ENCODE peak calls at places on chromosomes 7 and 10, in four cellular contexts. One of them, this sample, is unnamed.

GRCh38 chr7:93765475-93765874 is 125.1 kb downstream of the TFPI2 start:
- DNase-seq in transverse colon: no peak
- DNase-seq in GM12878: no peak
- DNase-seq in Panc1: no peak
- DNase-seq in this sample: no peak

GRCh38 chr10:62560207-62560819 is 186.1 kb downstream of the ZNF365 start:
- DNase-seq in GM12878: no peak
- DNase-seq in Panc1: no peak
- DNase-seq in transverse colon: peak; percentile 16
- DNase-seq in this sample: no peak

GRCh38 chr7:33195264-33195663 is 65.9 kb downstream of the BBS9 start:
- DNase-seq in GM12878: no peak
- DNase-seq in transverse colon: no peak
- DNase-seq in Panc1: no peak
- DNase-seq in this sample: no peak

GRCh38 chr7:14894826-14895225 is 7.7 kb downstream of the DGKB start:
- DNase-seq in Panc1: no peak
- DNase-seq in transverse colon: no peak
- DNase-seq in GM12878: no peak
- DNase-seq in this sample: no peak

GRCh38 chr7:77904252-77904651 is 105.7 kb downstream of the PHTF2 start:
- DNase-seq in GM12878: no peak
- DNase-seq in Panc1: no peak
- DNase-seq in transverse colon: no peak
- DNase-seq in this sample: no peak

GRCh38 chr7:36658603-36659516 is 65.4 kb downstream of the AOAH start:
- DNase-seq in Panc1: peak; percentile 98
- DNase-seq in transverse colon: no peak
- DNase-seq in GM12878: no peak
- DNase-seq in this sample: no peak

GRCh38 chr10:131288648-131289047 is 22.9 kb downstream of the TCERG1L start:
- DNase-seq in transverse colon: no peak
- DNase-seq in Panc1: no peak
- DNase-seq in GM12878: no peak
- DNase-seq in this sample: no peak

GRCh38 chr10:114822771-114823463 is 1.3 kb downstream of the FHIP2A start:
- DNase-seq in Panc1: no peak
- DNase-seq in GM12878: no peak
- DNase-seq in transverse colon: no peak
- DNase-seq in this sample: peak; percentile 24

GRCh38 chr7:101602484-101603241 is 26.4 kb downstream of the MYL10 start:
- DNase-seq in Panc1: peak; percentile 52
- DNase-seq in GM12878: peak; percentile 0
- DNase-seq in transverse colon: peak; percentile 83
- DNase-seq in this sample: no peak

GRCh38 chr7:36346260-36346831 is 43.3 kb upstream of the ANLN start:
- DNase-seq in GM12878: no peak
- DNase-seq in Panc1: no peak
- DNase-seq in transverse colon: no peak
- DNase-seq in this sample: no peak

GRCh38 chr10:78045237-78045636 is 11.6 kb downstream of the RPS24 start:
- DNase-seq in Panc1: no peak
- DNase-seq in GM12878: peak; percentile 65
- DNase-seq in transverse colon: no peak
- DNase-seq in this sample: no peak

GRCh38 chr7:28580626-28581025 is 168.3 kb downstream of the CREB5 start:
- DNase-seq in transverse colon: no peak
- DNase-seq in GM12878: no peak
- DNase-seq in Panc1: no peak
- DNase-seq in this sample: no peak

GRCh38 chr10:114286971-114287370 is 47.9 kb downstream of the VWA2 start:
- DNase-seq in transverse colon: no peak
- DNase-seq in Panc1: no peak
- DNase-seq in GM12878: no peak
- DNase-seq in this sample: no peak

GRCh38 chr10:101224910-101225823 is 4.1 kb downstream of the LBX1 start:
- DNase-seq in Panc1: no peak
- DNase-seq in transverse colon: no peak
- DNase-seq in GM12878: no peak
- DNase-seq in this sample: no peak

GRCh38 chr7:37234928-37235327 is 213.7 kb downstream of the ELMO1 start:
- DNase-seq in GM12878: no peak
- DNase-seq in transverse colon: no peak
- DNase-seq in Panc1: no peak
- DNase-seq in this sample: no peak

GRCh38 chr10:100350914-100351485 is 4.0 kb downstream of the SCD start:
- DNase-seq in transverse colon: no peak
- DNase-seq in GM12878: no peak
- DNase-seq in Panc1: no peak
- DNase-seq in this sample: no peak

GRCh38 chr7:117640465-117640864 is 160.6 kb downstream of the CFTR start:
- DNase-seq in Panc1: no peak
- DNase-seq in GM12878: no peak
- DNase-seq in transverse colon: no peak
- DNase-seq in this sample: no peak

GRCh38 chr10:60377955-60378354 is 11.7 kb downstream of the ANK3 start:
- DNase-seq in Panc1: no peak
- DNase-seq in GM12878: no peak
- DNase-seq in transverse colon: no peak
- DNase-seq in this sample: no peak

GRCh38 chr10:73838827-73839226 is 27.4 kb upstream of the NDST2 start:
- DNase-seq in GM12878: no peak
- DNase-seq in Panc1: no peak
- DNase-seq in transverse colon: no peak
- DNase-seq in this sample: no peak

GRCh38 chr7:22576941-22577927 is 77.2 kb upstream of the STEAP1B start:
- DNase-seq in Panc1: no peak
- DNase-seq in GM12878: no peak
- DNase-seq in transverse colon: no peak
- DNase-seq in this sample: no peak

GRCh38 chr7:22728416-22729029 is 1.5 kb downstream of the IL6 start:
- DNase-seq in Panc1: no peak
- DNase-seq in GM12878: no peak
- DNase-seq in transverse colon: no peak
- DNase-seq in this sample: no peak

GRCh38 chr10:31204090-31204489 is 114.9 kb upstream of the ZEB1 start:
- DNase-seq in GM12878: no peak
- DNase-seq in Panc1: no peak
- DNase-seq in transverse colon: no peak
- DNase-seq in this sample: no peak

GRCh38 chr10:22997102-22997501 is 69.2 kb downstream of the ARMC3 start:
- DNase-seq in GM12878: no peak
- DNase-seq in Panc1: no peak
- DNase-seq in transverse colon: no peak
- DNase-seq in this sample: no peak

GRCh38 chr10:132835848-132836233 is 49.9 kb upstream of the NKX6-2 start:
- DNase-seq in Panc1: no peak
- DNase-seq in transverse colon: no peak
- DNase-seq in GM12878: no peak
- DNase-seq in this sample: no peak

GRCh38 chr7:107934991-107935770 is 44.2 kb downstream of the DLD start:
- DNase-seq in Panc1: no peak
- DNase-seq in GM12878: no peak
- DNase-seq in transverse colon: no peak
- DNase-seq in this sample: no peak

GRCh38 chr10:69428138-69428537 is 11.4 kb upstream of the TACR2 start:
- DNase-seq in transverse colon: no peak
- DNase-seq in Panc1: no peak
- DNase-seq in GM12878: no peak
- DNase-seq in this sample: no peak

GRCh38 chr10:89646833-89647570 is 2.0 kb upstream of the PANK1 start:
- DNase-seq in Panc1: no peak
- DNase-seq in transverse colon: no peak
- DNase-seq in GM12878: no peak
- DNase-seq in this sample: no peak

GRCh38 chr10:36888925-36889573 is 236.3 kb upstream of the ANKRD30A start:
- DNase-seq in transverse colon: peak; percentile 13
- DNase-seq in Panc1: peak; percentile 13
- DNase-seq in GM12878: no peak
- DNase-seq in this sample: no peak

GRCh38 chr7:27167916-27168264 is 2.6 kb upstream of the HOXA9 start:
- DNase-seq in transverse colon: no peak
- DNase-seq in GM12878: no peak
- DNase-seq in Panc1: no peak
- DNase-seq in this sample: no peak

GRCh38 chr7:91280180-91280579 is 15.9 kb downstream of the FZD1 start:
- DNase-seq in Panc1: no peak
- DNase-seq in transverse colon: no peak
- DNase-seq in GM12878: no peak
- DNase-seq in this sample: no peak

GRCh38 chr10:43647576-43647975 is 1.1 kb downstream of the ZNF32 start:
- DNase-seq in GM12878: no peak
- DNase-seq in transverse colon: no peak
- DNase-seq in Panc1: no peak
- DNase-seq in this sample: no peak

GRCh38 chr10:43648083-43648391 is 644 bp downstream of the ZNF32 start:
- DNase-seq in transverse colon: no peak
- DNase-seq in Panc1: no peak
- DNase-seq in GM12878: no peak
- DNase-seq in this sample: no peak

GRCh38 chr10:43644252-43644651 is 4.4 kb downstream of the ZNF32 start:
- DNase-seq in GM12878: no peak
- DNase-seq in transverse colon: no peak
- DNase-seq in Panc1: no peak
- DNase-seq in this sample: no peak

GRCh38 chr10:43648392-43649148 is at the start of gene ZNF32:
- DNase-seq in GM12878: no peak
- DNase-seq in transverse colon: peak; percentile 84
- DNase-seq in Panc1: peak; percentile 20
- DNase-seq in this sample: no peak

GRCh38 chr10:43645866-43646265 is 2.8 kb downstream of the ZNF32 start:
- DNase-seq in transverse colon: no peak
- DNase-seq in Panc1: no peak
- DNase-seq in GM12878: no peak
- DNase-seq in this sample: no peak
- H3K4me3 ChIP-seq in transverse colon: no peak overlapping the region
- H3K4me3 ChIP-seq in Panc1: no peak overlapping the region
- H3K4me3 ChIP-seq in GM12878: no peak overlapping the region
- H3K4me3 ChIP-seq in this sample: no peak overlapping the region

DNA sequence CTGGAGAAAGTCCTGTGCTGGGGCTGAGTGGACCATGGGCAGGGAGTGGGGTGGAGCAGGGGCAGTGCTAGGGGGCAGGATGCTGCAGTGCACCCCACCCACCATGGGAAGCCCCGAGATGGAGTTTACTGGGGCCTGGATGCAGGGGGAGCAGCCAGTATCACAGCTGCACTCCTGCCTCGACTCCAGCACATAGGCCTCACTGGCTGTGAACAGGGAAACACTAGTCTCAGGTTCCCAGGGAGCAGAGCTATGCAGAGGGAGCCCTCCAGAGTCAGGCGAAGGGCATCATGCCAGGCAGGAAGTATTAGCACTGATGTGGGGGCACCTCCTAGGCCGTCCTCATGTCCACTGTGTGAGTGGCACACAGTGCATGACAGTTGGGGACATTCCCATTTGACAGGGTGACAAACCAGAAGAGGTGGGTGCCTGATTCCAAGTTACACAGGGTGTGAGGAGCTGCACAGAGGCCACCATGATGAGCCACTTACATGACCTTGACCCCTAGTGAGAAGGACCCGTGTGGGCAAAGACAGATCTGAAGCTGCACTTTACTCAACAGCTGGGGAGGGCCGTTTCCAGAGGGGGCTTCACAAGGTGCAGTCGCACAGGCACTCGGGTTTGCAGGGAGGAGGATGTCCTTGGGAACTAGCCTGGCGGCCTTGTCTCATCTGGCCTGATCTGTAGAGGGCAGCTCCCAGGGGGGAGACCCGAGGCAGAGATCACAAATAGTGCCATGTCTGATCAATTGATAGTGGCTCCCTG is 69.9 kb upstream of the LRRC4 start:
- DNase-seq in GM12878: no peak
- DNase-seq in Panc1: no peak
- DNase-seq in transverse colon: no peak
- DNase-seq in this sample: no peak
- TF ChIP-seq POLR2AphosphoS5 in GM12878: peak; percentile 35
- TF ChIP-seq POLR2AphosphoS5 in Panc1: no peak
- TF ChIP-seq POLR2AphosphoS5 in transverse colon: no peak
- TF ChIP-seq POLR2AphosphoS5 in this sample: no peak

GRCh38 chr10:72320676-72321247 is 34.0 kb downstream of the DNAJB12 start:
- DNase-seq in Panc1: peak; percentile 96
- DNase-seq in transverse colon: peak; percentile 75
- DNase-seq in GM12878: peak; percentile 95
- DNase-seq in this sample: peak; percentile 76
- H3K4me3 ChIP-seq in Panc1: no peak overlapping the region
- H3K4me3 ChIP-seq in transverse colon: no peak overlapping the region
- H3K4me3 ChIP-seq in GM12878: peak overlapping the region; percentile 43
- H3K4me3 ChIP-seq in this sample: peak overlapping the region; percentile 38

GRCh38 chr10:95741807-95742528 is 14.0 kb upstream of the ENTPD1 start:
- DNase-seq in Panc1: no peak
- DNase-seq in transverse colon: peak; percentile 19
- DNase-seq in GM12878: peak; percentile 60
- DNase-seq in this sample: peak; percentile 22
- TF ChIP-seq POLR2AphosphoS5 in Panc1: no peak
- TF ChIP-seq POLR2AphosphoS5 in transverse colon: no peak
- TF ChIP-seq POLR2AphosphoS5 in GM12878: peak; percentile 46
- TF ChIP-seq POLR2AphosphoS5 in this sample: no peak

GRCh38 chr7:17412883-17413282 is 114.4 kb downstream of the AHR start:
- DNase-seq in transverse colon: no peak
- DNase-seq in GM12878: no peak
- DNase-seq in Panc1: no peak
- DNase-seq in this sample: no peak
- H3K4me3 ChIP-seq in transverse colon: no peak overlapping the region
- H3K4me3 ChIP-seq in GM12878: no peak overlapping the region
- H3K4me3 ChIP-seq in Panc1: no peak overlapping the region
- H3K4me3 ChIP-seq in this sample: no peak overlapping the region